ENCODE peak calls at places on chromosomes 6 and 20, in eight cellular contexts. One of them, this sample, is unnamed.

GRCh38 chr6:85004283-85005010 is 240.0 kb upstream of the TBX18 start:
- DNase-seq in anterior cingulate cortex: no peak
- DNase-seq in NB4: no peak
- DNase-seq in central memory CD4-positive, alpha-beta T cell: no peak
- DNase-seq in HepG2: no peak
- DNase-seq in astrocyte: no peak
- DNase-seq in NCI-H1092 treated with DMSO at 0.1 percent for 48 hours: no peak
- DNase-seq in nucleus accumbens: no peak
- DNase-seq in this sample: peak

GRCh38 chr20:8757146-8757545 is 311.7 kb upstream of the PLCB4 start:
- DNase-seq in NB4: no peak
- DNase-seq in central memory CD4-positive, alpha-beta T cell: no peak
- DNase-seq in NCI-H1092 treated with DMSO at 0.1 percent for 48 hours: no peak
- DNase-seq in anterior cingulate cortex: no peak
- DNase-seq in astrocyte: peak
- DNase-seq in HepG2: no peak
- DNase-seq in nucleus accumbens: no peak
- DNase-seq in this sample: peak

GRCh38 chr6:108559884-108560462 is 744 bp upstream of the FOXO3 start:
- DNase-seq in NB4: peak
- DNase-seq in central memory CD4-positive, alpha-beta T cell: peak
- DNase-seq in astrocyte: peak
- DNase-seq in nucleus accumbens: no peak
- DNase-seq in anterior cingulate cortex: peak
- DNase-seq in HepG2: peak
- DNase-seq in NCI-H1092 treated with DMSO at 0.1 percent for 48 hours: peak
- DNase-seq in this sample: peak

GRCh38 chr20:23362392-23363256 is 642 bp downstream of the GZF1 start:
- DNase-seq in central memory CD4-positive, alpha-beta T cell: peak
- DNase-seq in NCI-H1092 treated with DMSO at 0.1 percent for 48 hours: peak
- DNase-seq in NB4: peak
- DNase-seq in HepG2: peak
- DNase-seq in nucleus accumbens: no peak
- DNase-seq in anterior cingulate cortex: no peak
- DNase-seq in astrocyte: peak
- DNase-seq in this sample: peak

GRCh38 chr6:14804444-14805210 is 441.2 kb upstream of the JARID2 start:
- DNase-seq in nucleus accumbens: peak
- DNase-seq in central memory CD4-positive, alpha-beta T cell: no peak
- DNase-seq in anterior cingulate cortex: peak
- DNase-seq in NCI-H1092 treated with DMSO at 0.1 percent for 48 hours: peak
- DNase-seq in astrocyte: peak
- DNase-seq in HepG2: peak
- DNase-seq in NB4: no peak
- DNase-seq in this sample: peak

GRCh38 chr6:131862486-131862885 is 54.7 kb downstream of the ENPP1 start:
- DNase-seq in HepG2: no peak
- DNase-seq in NCI-H1092 treated with DMSO at 0.1 percent for 48 hours: no peak
- DNase-seq in anterior cingulate cortex: no peak
- DNase-seq in nucleus accumbens: no peak
- DNase-seq in NB4: no peak
- DNase-seq in astrocyte: no peak
- DNase-seq in central memory CD4-positive, alpha-beta T cell: no peak
- DNase-seq in this sample: no peak

GRCh38 chr6:16236648-16237199 is 1.7 kb upstream of the GMPR start:
- DNase-seq in NB4: peak
- DNase-seq in NCI-H1092 treated with DMSO at 0.1 percent for 48 hours: no peak
- DNase-seq in nucleus accumbens: no peak
- DNase-seq in astrocyte: peak
- DNase-seq in HepG2: no peak
- DNase-seq in anterior cingulate cortex: no peak
- DNase-seq in central memory CD4-positive, alpha-beta T cell: no peak
- DNase-seq in this sample: peak

GRCh38 chr6:134937426-134937825 is 12.5 kb downstream of the ALDH8A1 start:
- DNase-seq in NB4: no peak
- DNase-seq in HepG2: no peak
- DNase-seq in central memory CD4-positive, alpha-beta T cell: no peak
- DNase-seq in NCI-H1092 treated with DMSO at 0.1 percent for 48 hours: no peak
- DNase-seq in astrocyte: peak
- DNase-seq in nucleus accumbens: no peak
- DNase-seq in anterior cingulate cortex: no peak
- DNase-seq in this sample: no peak

GRCh38 chr6:19911223-19911622 is 74.1 kb downstream of the ID4 start:
- DNase-seq in HepG2: no peak
- DNase-seq in anterior cingulate cortex: no peak
- DNase-seq in NCI-H1092 treated with DMSO at 0.1 percent for 48 hours: no peak
- DNase-seq in central memory CD4-positive, alpha-beta T cell: no peak
- DNase-seq in nucleus accumbens: no peak
- DNase-seq in astrocyte: no peak
- DNase-seq in NB4: no peak
- DNase-seq in this sample: no peak

GRCh38 chr6:99145738-99146137 is 198.0 kb upstream of the FBXL4 start:
- DNase-seq in NCI-H1092 treated with DMSO at 0.1 percent for 48 hours: no peak
- DNase-seq in anterior cingulate cortex: no peak
- DNase-seq in central memory CD4-positive, alpha-beta T cell: no peak
- DNase-seq in NB4: no peak
- DNase-seq in HepG2: no peak
- DNase-seq in astrocyte: no peak
- DNase-seq in nucleus accumbens: no peak
- DNase-seq in this sample: no peak

GRCh38 chr6:2976060-2976459 is 4.7 kb upstream of the SERPINB6 start:
- DNase-seq in NB4: no peak
- DNase-seq in astrocyte: no peak
- DNase-seq in NCI-H1092 treated with DMSO at 0.1 percent for 48 hours: no peak
- DNase-seq in central memory CD4-positive, alpha-beta T cell: no peak
- DNase-seq in anterior cingulate cortex: no peak
- DNase-seq in HepG2: no peak
- DNase-seq in nucleus accumbens: no peak
- DNase-seq in this sample: no peak